ENCODE peak calls at places on chromosomes 13 and 19, in ten cellular contexts. One of them, this sample, is unnamed.

GRCh38 chr13:26343816-26344215 is 89.9 kb downstream of the CDK8 start:
- DNase-seq in A549: no peak
- DNase-seq in GM12892: no peak
- DNase-seq in activated CD4-positive, alpha-beta T cell treated with anti-CD3 and anti-CD28 coated beads, Interleukin-2, amount 50 U/mL, for 1 hour: no peak
- DNase-seq in DMS53: no peak
- DNase-seq in tibial artery: no peak
- DNase-seq in Right ventricle myocardium superior: no peak
- DNase-seq in bronchial epithelial cell: no peak
- DNase-seq in mucosa of gallbladder: no peak
- DNase-seq in hepatic stellate cell: no peak
- DNase-seq in this sample: no peak

GRCh38 chr19:18699403-18700054 is 16.0 kb downstream of the CRTC1 start:
- DNase-seq in A549: no peak
- DNase-seq in GM12892: no peak
- DNase-seq in activated CD4-positive, alpha-beta T cell treated with anti-CD3 and anti-CD28 coated beads, Interleukin-2, amount 50 U/mL, for 1 hour: no peak
- DNase-seq in DMS53: no peak
- DNase-seq in tibial artery: no peak
- DNase-seq in Right ventricle myocardium superior: no peak
- DNase-seq in bronchial epithelial cell: no peak
- DNase-seq in mucosa of gallbladder: no peak
- DNase-seq in hepatic stellate cell: no peak
- DNase-seq in this sample: no peak

GRCh38 chr19:4233282-4233853 is 4.0 kb downstream of the EBI3 start:
- DNase-seq in A549: no peak
- DNase-seq in GM12892: peak
- DNase-seq in activated CD4-positive, alpha-beta T cell treated with anti-CD3 and anti-CD28 coated beads, Interleukin-2, amount 50 U/mL, for 1 hour: peak
- DNase-seq in DMS53: peak
- DNase-seq in tibial artery: no peak
- DNase-seq in Right ventricle myocardium superior: peak
- DNase-seq in bronchial epithelial cell: peak
- DNase-seq in mucosa of gallbladder: peak
- DNase-seq in hepatic stellate cell: no peak
- DNase-seq in this sample: peak

GRCh38 chr13:100214886-100215285 is 126.0 kb downstream of the PCCA start:
- DNase-seq in A549: peak
- DNase-seq in GM12892: no peak
- DNase-seq in activated CD4-positive, alpha-beta T cell treated with anti-CD3 and anti-CD28 coated beads, Interleukin-2, amount 50 U/mL, for 1 hour: no peak
- DNase-seq in DMS53: no peak
- DNase-seq in tibial artery: no peak
- DNase-seq in Right ventricle myocardium superior: no peak
- DNase-seq in bronchial epithelial cell: peak
- DNase-seq in mucosa of gallbladder: no peak
- DNase-seq in hepatic stellate cell: peak
- DNase-seq in this sample: no peak

GRCh38 chr19:14786421-14786851 is 8.1 kb upstream of the ADGRE2 start:
- DNase-seq in A549: peak
- DNase-seq in GM12892: no peak
- DNase-seq in activated CD4-positive, alpha-beta T cell treated with anti-CD3 and anti-CD28 coated beads, Interleukin-2, amount 50 U/mL, for 1 hour: peak
- DNase-seq in DMS53: no peak
- DNase-seq in tibial artery: no peak
- DNase-seq in Right ventricle myocardium superior: peak
- DNase-seq in bronchial epithelial cell: no peak
- DNase-seq in mucosa of gallbladder: no peak
- DNase-seq in hepatic stellate cell: no peak
- DNase-seq in this sample: peak

GRCh38 chr13:91045351-91046034 is 302.0 kb upstream of the MIR17HG start:
- DNase-seq in A549: peak
- DNase-seq in GM12892: no peak
- DNase-seq in activated CD4-positive, alpha-beta T cell treated with anti-CD3 and anti-CD28 coated beads, Interleukin-2, amount 50 U/mL, for 1 hour: no peak
- DNase-seq in DMS53: peak
- DNase-seq in tibial artery: no peak
- DNase-seq in Right ventricle myocardium superior: no peak
- DNase-seq in bronchial epithelial cell: peak
- DNase-seq in mucosa of gallbladder: no peak
- DNase-seq in hepatic stellate cell: no peak
- DNase-seq in this sample: no peak

GRCh38 chr13:76934671-76935070 is 13.6 kb upstream of the ACOD1 start:
- DNase-seq in A549: no peak
- DNase-seq in GM12892: no peak
- DNase-seq in activated CD4-positive, alpha-beta T cell treated with anti-CD3 and anti-CD28 coated beads, Interleukin-2, amount 50 U/mL, for 1 hour: no peak
- DNase-seq in DMS53: no peak
- DNase-seq in tibial artery: no peak
- DNase-seq in Right ventricle myocardium superior: no peak
- DNase-seq in bronchial epithelial cell: no peak
- DNase-seq in mucosa of gallbladder: no peak
- DNase-seq in hepatic stellate cell: no peak
- DNase-seq in this sample: no peak

GRCh38 chr19:5145521-5146511 is 176.9 kb downstream of the KDM4B start:
- DNase-seq in A549: no peak
- DNase-seq in GM12892: no peak
- DNase-seq in activated CD4-positive, alpha-beta T cell treated with anti-CD3 and anti-CD28 coated beads, Interleukin-2, amount 50 U/mL, for 1 hour: no peak
- DNase-seq in DMS53: no peak
- DNase-seq in tibial artery: no peak
- DNase-seq in Right ventricle myocardium superior: peak
- DNase-seq in bronchial epithelial cell: no peak
- DNase-seq in mucosa of gallbladder: no peak
- DNase-seq in hepatic stellate cell: no peak
- DNase-seq in this sample: no peak

GRCh38 chr19:18749362-18750231 is 41.5 kb downstream of the COMP start:
- DNase-seq in A549: no peak
- DNase-seq in GM12892: no peak
- DNase-seq in activated CD4-positive, alpha-beta T cell treated with anti-CD3 and anti-CD28 coated beads, Interleukin-2, amount 50 U/mL, for 1 hour: no peak
- DNase-seq in DMS53: no peak
- DNase-seq in tibial artery: no peak
- DNase-seq in Right ventricle myocardium superior: no peak
- DNase-seq in bronchial epithelial cell: no peak
- DNase-seq in mucosa of gallbladder: no peak
- DNase-seq in hepatic stellate cell: no peak
- DNase-seq in this sample: no peak

GRCh38 chr13:38582133-38582532 is 104.7 kb upstream of the FREM2 start:
- DNase-seq in A549: peak
- DNase-seq in GM12892: no peak
- DNase-seq in activated CD4-positive, alpha-beta T cell treated with anti-CD3 and anti-CD28 coated beads, Interleukin-2, amount 50 U/mL, for 1 hour: no peak
- DNase-seq in DMS53: peak
- DNase-seq in tibial artery: no peak
- DNase-seq in Right ventricle myocardium superior: no peak
- DNase-seq in bronchial epithelial cell: peak
- DNase-seq in mucosa of gallbladder: no peak
- DNase-seq in hepatic stellate cell: peak
- DNase-seq in this sample: peak

GRCh38 chr19:28288850-28289249 is 924.1 kb downstream of the UQCRFS1 start:
- DNase-seq in A549: no peak
- DNase-seq in GM12892: no peak
- DNase-seq in activated CD4-positive, alpha-beta T cell treated with anti-CD3 and anti-CD28 coated beads, Interleukin-2, amount 50 U/mL, for 1 hour: no peak
- DNase-seq in DMS53: no peak
- DNase-seq in tibial artery: no peak
- DNase-seq in Right ventricle myocardium superior: no peak
- DNase-seq in bronchial epithelial cell: no peak
- DNase-seq in mucosa of gallbladder: no peak
- DNase-seq in hepatic stellate cell: no peak
- DNase-seq in this sample: no peak

GRCh38 chr19:49098795-49099194 is 13.5 kb downstream of the SNRNP70 start:
- DNase-seq in A549: no peak
- DNase-seq in GM12892: no peak
- DNase-seq in activated CD4-positive, alpha-beta T cell treated with anti-CD3 and anti-CD28 coated beads, Interleukin-2, amount 50 U/mL, for 1 hour: no peak
- DNase-seq in DMS53: no peak
- DNase-seq in tibial artery: no peak
- DNase-seq in Right ventricle myocardium superior: no peak
- DNase-seq in bronchial epithelial cell: no peak
- DNase-seq in mucosa of gallbladder: no peak
- DNase-seq in hepatic stellate cell: no peak
- DNase-seq in this sample: no peak